ENCODE peak calls at places on chromosomes 16 and 17, in nine cellular contexts. One of them, this sample, is unnamed.
A peak's percentile ranks its signal among the peaks of the same experiment; 100 is the strongest.

GRCh38 chr17:77363821-77364361 is 223.1 kb downstream of the SEC14L1 start:
- DNase-seq in foreskin fibroblast: no peak
- DNase-seq in HS-5: no peak
- DNase-seq in activated T-helper 9 cell treated with anti-CD3 and anti-CD28 coated beads, Interleukin-2, amount 50 U/mL, for 16 hours: no peak
- DNase-seq in right atrium auricular region: no peak
- DNase-seq in ACHN: peak; percentile 70
- DNase-seq in MM.1S: no peak
- DNase-seq in DMS79 treated with DMSO at 0.1 percent for 48 hours: no peak
- DNase-seq in stimulated activated CD4-positive, alpha-beta T cell treated with anti-CD3 and anti-CD28 coated beads, TNF-alpha, amount 100 ng/mL, for 4 hours: peak; percentile 18
- DNase-seq in this sample: no peak

GRCh38 chr17:38352245-38353083 is 820 bp downstream of the SOCS7 start:
- DNase-seq in DMS79 treated with DMSO at 0.1 percent for 48 hours: no peak
- DNase-seq in activated T-helper 9 cell treated with anti-CD3 and anti-CD28 coated beads, Interleukin-2, amount 50 U/mL, for 16 hours: no peak
- DNase-seq in stimulated activated CD4-positive, alpha-beta T cell treated with anti-CD3 and anti-CD28 coated beads, TNF-alpha, amount 100 ng/mL, for 4 hours: no peak
- DNase-seq in HS-5: no peak
- DNase-seq in ACHN: peak; percentile 22
- DNase-seq in MM.1S: no peak
- DNase-seq in foreskin fibroblast: no peak
- DNase-seq in right atrium auricular region: no peak
- DNase-seq in this sample: peak; percentile 41

GRCh38 chr16:57830890-57831484 is 28.7 kb upstream of the KIFC3 start:
- DNase-seq in ACHN: no peak
- DNase-seq in foreskin fibroblast: no peak
- DNase-seq in activated T-helper 9 cell treated with anti-CD3 and anti-CD28 coated beads, Interleukin-2, amount 50 U/mL, for 16 hours: no peak
- DNase-seq in MM.1S: no peak
- DNase-seq in right atrium auricular region: no peak
- DNase-seq in DMS79 treated with DMSO at 0.1 percent for 48 hours: no peak
- DNase-seq in HS-5: no peak
- DNase-seq in stimulated activated CD4-positive, alpha-beta T cell treated with anti-CD3 and anti-CD28 coated beads, TNF-alpha, amount 100 ng/mL, for 4 hours: no peak
- DNase-seq in this sample: no peak

GRCh38 chr16:67661101-67661661 is 421 bp downstream of the PARD6A start:
- DNase-seq in DMS79 treated with DMSO at 0.1 percent for 48 hours: peak; percentile 31
- DNase-seq in activated T-helper 9 cell treated with anti-CD3 and anti-CD28 coated beads, Interleukin-2, amount 50 U/mL, for 16 hours: no peak
- DNase-seq in ACHN: peak; percentile 80
- DNase-seq in foreskin fibroblast: no peak
- DNase-seq in MM.1S: peak; percentile 49
- DNase-seq in right atrium auricular region: no peak
- DNase-seq in HS-5: no peak
- DNase-seq in stimulated activated CD4-positive, alpha-beta T cell treated with anti-CD3 and anti-CD28 coated beads, TNF-alpha, amount 100 ng/mL, for 4 hours: no peak
- DNase-seq in this sample: no peak

GRCh38 chr16:68079616-68080344 is 5.4 kb upstream of the NFATC3 start:
- DNase-seq in ACHN: no peak
- DNase-seq in HS-5: no peak
- DNase-seq in DMS79 treated with DMSO at 0.1 percent for 48 hours: no peak
- DNase-seq in activated T-helper 9 cell treated with anti-CD3 and anti-CD28 coated beads, Interleukin-2, amount 50 U/mL, for 16 hours: peak; percentile 59
- DNase-seq in right atrium auricular region: no peak
- DNase-seq in MM.1S: no peak
- DNase-seq in foreskin fibroblast: no peak
- DNase-seq in stimulated activated CD4-positive, alpha-beta T cell treated with anti-CD3 and anti-CD28 coated beads, TNF-alpha, amount 100 ng/mL, for 4 hours: peak; percentile 48
- DNase-seq in this sample: peak; percentile 78

GRCh38 chr16:19307587-19308241 is 22.2 kb downstream of the CLEC19A start:
- DNase-seq in HS-5: no peak
- DNase-seq in foreskin fibroblast: no peak
- DNase-seq in DMS79 treated with DMSO at 0.1 percent for 48 hours: no peak
- DNase-seq in right atrium auricular region: no peak
- DNase-seq in stimulated activated CD4-positive, alpha-beta T cell treated with anti-CD3 and anti-CD28 coated beads, TNF-alpha, amount 100 ng/mL, for 4 hours: no peak
- DNase-seq in ACHN: peak; percentile 46
- DNase-seq in MM.1S: peak; percentile 37
- DNase-seq in activated T-helper 9 cell treated with anti-CD3 and anti-CD28 coated beads, Interleukin-2, amount 50 U/mL, for 16 hours: no peak
- DNase-seq in this sample: peak; percentile 29

GRCh38 chr17:40608061-40608581 is 39.5 kb downstream of the SMARCE1 start:
- DNase-seq in HS-5: no peak
- DNase-seq in foreskin fibroblast: no peak
- DNase-seq in right atrium auricular region: no peak
- DNase-seq in activated T-helper 9 cell treated with anti-CD3 and anti-CD28 coated beads, Interleukin-2, amount 50 U/mL, for 16 hours: no peak
- DNase-seq in MM.1S: no peak
- DNase-seq in DMS79 treated with DMSO at 0.1 percent for 48 hours: no peak
- DNase-seq in ACHN: no peak
- DNase-seq in stimulated activated CD4-positive, alpha-beta T cell treated with anti-CD3 and anti-CD28 coated beads, TNF-alpha, amount 100 ng/mL, for 4 hours: no peak
- DNase-seq in this sample: no peak

GRCh38 chr17:40707720-40708119 is 4.2 kb upstream of the KRT24 start:
- DNase-seq in ACHN: no peak
- DNase-seq in MM.1S: no peak
- DNase-seq in HS-5: no peak
- DNase-seq in right atrium auricular region: peak; percentile 83
- DNase-seq in DMS79 treated with DMSO at 0.1 percent for 48 hours: no peak
- DNase-seq in activated T-helper 9 cell treated with anti-CD3 and anti-CD28 coated beads, Interleukin-2, amount 50 U/mL, for 16 hours: no peak
- DNase-seq in stimulated activated CD4-positive, alpha-beta T cell treated with anti-CD3 and anti-CD28 coated beads, TNF-alpha, amount 100 ng/mL, for 4 hours: no peak
- DNase-seq in foreskin fibroblast: no peak
- DNase-seq in this sample: no peak

GRCh38 chr17:49494937-49495841 is at the start of gene NGFR:
- DNase-seq in stimulated activated CD4-positive, alpha-beta T cell treated with anti-CD3 and anti-CD28 coated beads, TNF-alpha, amount 100 ng/mL, for 4 hours: peak; percentile 31
- DNase-seq in activated T-helper 9 cell treated with anti-CD3 and anti-CD28 coated beads, Interleukin-2, amount 50 U/mL, for 16 hours: peak; percentile 39
- DNase-seq in right atrium auricular region: no peak
- DNase-seq in DMS79 treated with DMSO at 0.1 percent for 48 hours: peak; percentile 25
- DNase-seq in foreskin fibroblast: peak; percentile 25
- DNase-seq in MM.1S: peak; percentile 58
- DNase-seq in ACHN: peak; percentile 48
- DNase-seq in HS-5: no peak
- DNase-seq in this sample: peak; percentile 75

GRCh38 chr17:80361495-80362220 is 53.3 kb upstream of the ENDOV start:
- DNase-seq in DMS79 treated with DMSO at 0.1 percent for 48 hours: no peak
- DNase-seq in HS-5: no peak
- DNase-seq in ACHN: peak; percentile 35
- DNase-seq in foreskin fibroblast: no peak
- DNase-seq in stimulated activated CD4-positive, alpha-beta T cell treated with anti-CD3 and anti-CD28 coated beads, TNF-alpha, amount 100 ng/mL, for 4 hours: no peak
- DNase-seq in right atrium auricular region: no peak
- DNase-seq in MM.1S: no peak
- DNase-seq in activated T-helper 9 cell treated with anti-CD3 and anti-CD28 coated beads, Interleukin-2, amount 50 U/mL, for 16 hours: no peak
- DNase-seq in this sample: peak; percentile 27

GRCh38 chr17:45262516-45263476 is 902 bp upstream of the SPATA32 start:
- DNase-seq in HS-5: no peak
- DNase-seq in MM.1S: no peak
- DNase-seq in ACHN: no peak
- DNase-seq in activated T-helper 9 cell treated with anti-CD3 and anti-CD28 coated beads, Interleukin-2, amount 50 U/mL, for 16 hours: no peak
- DNase-seq in stimulated activated CD4-positive, alpha-beta T cell treated with anti-CD3 and anti-CD28 coated beads, TNF-alpha, amount 100 ng/mL, for 4 hours: no peak
- DNase-seq in right atrium auricular region: no peak
- DNase-seq in DMS79 treated with DMSO at 0.1 percent for 48 hours: no peak
- DNase-seq in foreskin fibroblast: peak; percentile 45
- DNase-seq in this sample: no peak

GRCh38 chr16:68889508-68890150 is 46.3 kb downstream of the TANGO6 start:
- DNase-seq in HS-5: no peak
- DNase-seq in foreskin fibroblast: no peak
- DNase-seq in activated T-helper 9 cell treated with anti-CD3 and anti-CD28 coated beads, Interleukin-2, amount 50 U/mL, for 16 hours: no peak
- DNase-seq in MM.1S: no peak
- DNase-seq in ACHN: no peak
- DNase-seq in right atrium auricular region: no peak
- DNase-seq in DMS79 treated with DMSO at 0.1 percent for 48 hours: no peak
- DNase-seq in stimulated activated CD4-positive, alpha-beta T cell treated with anti-CD3 and anti-CD28 coated beads, TNF-alpha, amount 100 ng/mL, for 4 hours: no peak
- DNase-seq in this sample: no peak

GRCh38 chr16:1981972-1982574 is 804 bp upstream of the NOXO1 start:
- DNase-seq in HS-5: no peak
- DNase-seq in stimulated activated CD4-positive, alpha-beta T cell treated with anti-CD3 and anti-CD28 coated beads, TNF-alpha, amount 100 ng/mL, for 4 hours: no peak
- DNase-seq in activated T-helper 9 cell treated with anti-CD3 and anti-CD28 coated beads, Interleukin-2, amount 50 U/mL, for 16 hours: no peak
- DNase-seq in right atrium auricular region: no peak
- DNase-seq in DMS79 treated with DMSO at 0.1 percent for 48 hours: peak; percentile 17
- DNase-seq in foreskin fibroblast: no peak
- DNase-seq in MM.1S: no peak
- DNase-seq in ACHN: no peak
- DNase-seq in this sample: no peak

GRCh38 chr16:588639-588888 is 1.3 kb upstream of the RAB40C start:
- DNase-seq in foreskin fibroblast: peak; percentile 57
- DNase-seq in ACHN: peak; percentile 81
- DNase-seq in right atrium auricular region: peak; percentile 63
- DNase-seq in MM.1S: peak; percentile 53
- DNase-seq in stimulated activated CD4-positive, alpha-beta T cell treated with anti-CD3 and anti-CD28 coated beads, TNF-alpha, amount 100 ng/mL, for 4 hours: no peak
- DNase-seq in activated T-helper 9 cell treated with anti-CD3 and anti-CD28 coated beads, Interleukin-2, amount 50 U/mL, for 16 hours: peak; percentile 56
- DNase-seq in DMS79 treated with DMSO at 0.1 percent for 48 hours: no peak
- DNase-seq in HS-5: no peak
- DNase-seq in this sample: peak; percentile 70

GRCh38 chr16:77789646-77790370 is 1.4 kb downstream of the VAT1L start:
- DNase-seq in DMS79 treated with DMSO at 0.1 percent for 48 hours: no peak
- DNase-seq in foreskin fibroblast: no peak
- DNase-seq in right atrium auricular region: no peak
- DNase-seq in stimulated activated CD4-positive, alpha-beta T cell treated with anti-CD3 and anti-CD28 coated beads, TNF-alpha, amount 100 ng/mL, for 4 hours: no peak
- DNase-seq in activated T-helper 9 cell treated with anti-CD3 and anti-CD28 coated beads, Interleukin-2, amount 50 U/mL, for 16 hours: no peak
- DNase-seq in HS-5: no peak
- DNase-seq in ACHN: no peak
- DNase-seq in MM.1S: no peak
- DNase-seq in this sample: no peak

This sample was measured in OCI-LY7.